ENCODE peak calls at places on chromosome 7, in nine cellular contexts. E is A549, S is RWPE1, U is endothelial cell, K is ovary, L is psoas muscle, H is HFF-Myc, Z is PC-9, C is GM13977. F is an unnamed sample.

GRCh38 chr7:5774790-5775189 is 6.7 kb downstream of the RNF216 start:
- DNase-seq in E (no peak), S (no peak), U (no peak), K (no peak), L (no peak), H (no peak), Z (no peak), C (no peak), F (no peak)

GRCh38 chr7:15326044-15326644 is 235.7 kb downstream of the AGMO start:
- DNase-seq in E (peak), S (peak), U (no peak), K (no peak), L (no peak), H (peak), Z (no peak), C (peak), F (no peak)

GRCh38 chr7:6227294-6227846 is 45.1 kb downstream of the CYTH3 start:
- DNase-seq in E (no peak), S (no peak), U (no peak), K (no peak), L (no peak), H (no peak), Z (no peak), C (no peak), F (peak)

GRCh38 chr7:70674268-70675025 is 457.5 kb upstream of the GALNT17 start:
- DNase-seq in E (no peak), S (no peak), U (no peak), K (no peak), L (no peak), H (no peak), Z (no peak), C (no peak), F (no peak)

GRCh38 chr7:100367676-100368613 is 5.3 kb upstream of the PILRA start:
- DNase-seq in E (no peak), S (no peak), U (no peak), K (no peak), L (no peak), H (no peak), Z (no peak), C (no peak), F (peak)

GRCh38 chr7:51085034-51085692 is 231.4 kb downstream of the COBL start:
- DNase-seq in E (no peak), S (no peak), U (no peak), K (no peak), L (no peak), H (no peak), Z (no peak), C (no peak), F (no peak)

GRCh38 chr7:29917583-29917982 is 72.0 kb downstream of the SCRN1 start:
- DNase-seq in E (no peak), S (no peak), U (no peak), K (no peak), L (no peak), H (no peak), Z (no peak), C (no peak), F (no peak)

GRCh38 chr7:24075426-24075810 is 208.6 kb upstream of the NPY start:
- DNase-seq in E (no peak), S (peak), U (no peak), K (no peak), L (no peak), H (no peak), Z (peak), C (no peak), F (no peak)

GRCh38 chr7:70051726-70052125 is 453.5 kb downstream of the AUTS2 start:
- DNase-seq in E (no peak), S (no peak), U (no peak), K (no peak), L (no peak), H (no peak), Z (no peak), C (no peak), F (no peak)

GRCh38 chr7:134070673-134071072 is 56.5 kb upstream of the LRGUK start:
- DNase-seq in E (no peak), S (no peak), U (no peak), K (no peak), L (no peak), H (no peak), Z (no peak), C (no peak), F (no peak)

GRCh38 chr7:79590571-79591274 is 137.3 kb upstream of the MAGI2 start:
- DNase-seq in E (no peak), S (no peak), U (no peak), K (no peak), L (no peak), H (no peak), Z (no peak), C (no peak), F (no peak)

GRCh38 chr7:6529643-6530042 is 21.6 kb downstream of the GRID2IP start:
- DNase-seq in E (no peak), S (no peak), U (no peak), K (no peak), L (no peak), H (no peak), Z (no peak), C (no peak), F (no peak)

GRCh38 chr7:96118449-96119001 is 203.4 kb downstream of the SLC25A13 start:
- DNase-seq in E (no peak), S (no peak), U (no peak), K (no peak), L (no peak), H (no peak), Z (no peak), C (no peak), F (no peak)

GRCh38 chr7:74104702-74105101 is 21.1 kb downstream of the LIMK1 start:
- DNase-seq in E (no peak), S (peak), U (no peak), K (no peak), L (no peak), H (no peak), Z (peak), C (no peak), F (no peak)

GRCh38 chr7:142539901-142540300 is 209.4 kb upstream of the PRSS1 start:
- DNase-seq in E (no peak), S (peak), U (no peak), K (no peak), L (no peak), H (no peak), Z (peak), C (no peak), F (no peak)

GRCh38 chr7:27032843-27033242 is 63.0 kb downstream of the HOXA1 start:
- DNase-seq in E (no peak), S (no peak), U (no peak), K (no peak), L (no peak), H (no peak), Z (no peak), C (no peak), F (no peak)

GRCh38 chr7:26381476-26382175 is 90.0 kb downstream of the SNX10 start:
- DNase-seq in E (no peak), S (no peak), U (no peak), K (no peak), L (no peak), H (no peak), Z (no peak), C (no peak), F (no peak)

GRCh38 chr7:79312022-79312421 is 141.4 kb downstream of the MAGI2 start:
- DNase-seq in E (no peak), S (no peak), U (no peak), K (no peak), L (no peak), H (no peak), Z (no peak), C (no peak), F (no peak)

GRCh38 chr7:918441-919113 is 35.9 kb downstream of the ADAP1 start:
- DNase-seq in E (no peak), S (no peak), U (no peak), K (peak), L (peak), H (no peak), Z (no peak), C (no peak), F (peak)

GRCh38 chr7:111113263-111114017 is 22.5 kb downstream of the LRRN3 start:
- DNase-seq in E (peak), S (peak), U (no peak), K (no peak), L (no peak), H (no peak), Z (peak), C (no peak), F (no peak)

GRCh38 chr7:158411232-158411950 is 176.2 kb downstream of the PTPRN2 start:
- DNase-seq in E (no peak), S (no peak), U (no peak), K (peak), L (no peak), H (no peak), Z (no peak), C (no peak), F (no peak)

GRCh38 chr7:135160098-135160857 is 10.2 kb downstream of the CYREN start:
- DNase-seq in E (no peak), S (no peak), U (no peak), K (no peak), L (no peak), H (no peak), Z (no peak), C (peak), F (no peak)

GRCh38 chr7:142954680-142955268 is 7.4 kb downstream of the KEL start:
- DNase-seq in E (no peak), S (no peak), U (no peak), K (no peak), L (no peak), H (no peak), Z (no peak), C (no peak), F (no peak)

GRCh38 chr7:4683884-4684565 is 1.9 kb downstream of the FOXK1 start:
- DNase-seq in E (no peak), S (peak), U (no peak), K (peak), L (peak), H (no peak), Z (peak), C (peak), F (peak)

GRCh38 chr7:1883031-1883761 is 213.1 kb downstream of the ELFN1 start:
- DNase-seq in E (peak), S (peak), U (no peak), K (no peak), L (no peak), H (peak), Z (peak), C (no peak), F (no peak)

GRCh38 chr7:315516-316265 is 25.7 kb downstream of the FOXL3 start:
- DNase-seq in E (no peak), S (no peak), U (no peak), K (no peak), L (no peak), H (no peak), Z (no peak), C (no peak), F (peak)

GRCh38 chr7:52482076-52482475 is 553.4 kb upstream of the POM121L12 start:
- DNase-seq in E (no peak), S (no peak), U (no peak), K (no peak), L (no peak), H (no peak), Z (no peak), C (no peak), F (no peak)

GRCh38 chr7:79876769-79877362 is 257.8 kb upstream of the GNAI1 start:
- DNase-seq in E (no peak), S (peak), U (no peak), K (no peak), L (no peak), H (peak), Z (peak), C (no peak), F (no peak)

GRCh38 chr7:36440880-36441279 is 51.2 kb downstream of the ANLN start:
- DNase-seq in E (peak), S (peak), U (no peak), K (no peak), L (no peak), H (no peak), Z (peak), C (peak), F (no peak)

GRCh38 chr7:50472427-50472826 is 22.3 kb upstream of the FIGNL1 start:
- DNase-seq in E (no peak), S (no peak), U (no peak), K (no peak), L (no peak), H (no peak), Z (no peak), C (no peak), F (no peak)

GRCh38 chr7:110337646-110338045 is 753.3 kb upstream of the LRRN3 start:
- DNase-seq in E (no peak), S (no peak), U (no peak), K (no peak), L (no peak), H (no peak), Z (no peak), C (no peak), F (no peak)

GRCh38 chr7:25852249-25852994 is 299.6 kb upstream of the NFE2L3 start:
- DNase-seq in E (no peak), S (no peak), U (peak), K (peak), L (peak), H (no peak), Z (no peak), C (no peak), F (no peak)

GRCh38 chr7:121016976-121017375 is 28.5 kb downstream of the CPED1 start:
- DNase-seq in E (no peak), S (no peak), U (no peak), K (no peak), L (no peak), H (no peak), Z (no peak), C (no peak), F (no peak)

GRCh38 chr7:20327047-20327446 is 3.7 kb upstream of the ITGB8 start:
- DNase-seq in E (no peak), S (no peak), U (no peak), K (no peak), L (no peak), H (no peak), Z (peak), C (no peak), F (no peak)

GRCh38 chr7:1275685-1276424 is 43.2 kb downstream of the UNCX start:
- DNase-seq in E (no peak), S (no peak), U (no peak), K (no peak), L (peak), H (no peak), Z (no peak), C (no peak), F (peak)

GRCh38 chr7:11780267-11780666 is 51.7 kb downstream of the THSD7A start:
- DNase-seq in E (no peak), S (no peak), U (no peak), K (no peak), L (no peak), H (no peak), Z (no peak), C (no peak), F (no peak)

GRCh38 chr7:121107923-121108498 is 119.5 kb downstream of the CPED1 start:
- DNase-seq in E (peak), S (peak), U (peak), K (no peak), L (no peak), H (peak), Z (peak), C (peak), F (no peak)

GRCh38 chr7:45939574-45939973 is 18.5 kb upstream of the IGFBP3 start:
- DNase-seq in E (no peak), S (no peak), U (no peak), K (no peak), L (no peak), H (no peak), Z (no peak), C (no peak), F (no peak)

DNA sequence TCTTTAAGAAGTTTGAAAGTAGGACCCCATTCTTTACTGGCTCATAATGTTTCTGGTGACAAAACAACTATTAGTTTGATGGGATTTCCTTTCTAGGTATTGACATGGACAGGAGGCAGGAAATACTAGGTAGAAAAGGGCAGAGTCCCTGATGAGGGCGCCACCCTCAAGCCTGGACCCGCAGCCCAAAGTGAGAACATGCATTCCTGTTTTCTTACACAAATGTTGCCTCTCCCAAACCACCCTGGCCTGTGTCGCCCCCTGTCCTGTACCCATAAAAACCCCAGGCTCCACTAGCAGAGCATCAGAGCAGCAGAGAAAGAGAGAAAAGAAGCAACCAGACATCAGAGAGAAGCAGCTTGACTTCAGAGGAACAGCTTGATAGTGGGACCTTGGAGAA is 1055.2 kb upstream of the POT1 start:
- DNase-seq in E (no peak), S (no peak), U (no peak), K (no peak), L (no peak), H (no peak), Z (no peak), C (no peak), F (no peak)
- TF ChIP-seq CTCF in E (no peak), S (no peak), U (no peak), K (no peak), L (no peak), H (no peak), Z (no peak), C (no peak), F (no peak)

GRCh38 chr7:138979226-138979979 is 1.8 kb downstream of the KIAA1549 start:
- DNase-seq in E (peak), S (no peak), U (no peak), K (no peak), L (no peak), H (no peak), Z (peak), C (peak), F (no peak)
- TF ChIP-seq CTCF in E (no peak), S (no peak), U (no peak), K (no peak), L (no peak), H (no peak), Z (peak), C (no peak), F (peak)

DNA sequence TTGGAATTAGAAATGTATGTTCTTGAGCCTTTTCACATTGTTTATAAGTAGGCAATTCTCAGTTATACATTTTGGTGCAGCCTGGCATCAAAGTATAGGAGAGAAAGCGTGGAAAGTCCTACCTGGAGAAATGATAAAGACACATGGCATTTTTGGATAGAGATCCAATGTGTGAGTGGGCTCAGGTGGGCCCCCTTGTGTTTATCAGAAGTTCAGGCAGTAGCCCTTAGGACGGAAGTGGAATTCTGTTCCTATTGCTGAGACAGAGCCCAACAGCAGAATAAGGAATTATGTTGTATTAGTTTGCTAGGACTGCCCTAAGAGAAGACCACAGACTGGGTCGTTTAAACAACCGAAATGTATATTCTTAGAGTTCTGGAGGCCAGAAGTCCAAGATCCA is 85.2 kb upstream of the AMPH start:
- DNase-seq in E (no peak), S (no peak), U (no peak), K (no peak), L (no peak), H (no peak), Z (no peak), C (no peak), F (no peak)
- TF ChIP-seq CTCF in E (no peak), S (no peak), U (no peak), K (no peak), L (no peak), H (no peak), Z (no peak), C (no peak), F (no peak)

DNA sequence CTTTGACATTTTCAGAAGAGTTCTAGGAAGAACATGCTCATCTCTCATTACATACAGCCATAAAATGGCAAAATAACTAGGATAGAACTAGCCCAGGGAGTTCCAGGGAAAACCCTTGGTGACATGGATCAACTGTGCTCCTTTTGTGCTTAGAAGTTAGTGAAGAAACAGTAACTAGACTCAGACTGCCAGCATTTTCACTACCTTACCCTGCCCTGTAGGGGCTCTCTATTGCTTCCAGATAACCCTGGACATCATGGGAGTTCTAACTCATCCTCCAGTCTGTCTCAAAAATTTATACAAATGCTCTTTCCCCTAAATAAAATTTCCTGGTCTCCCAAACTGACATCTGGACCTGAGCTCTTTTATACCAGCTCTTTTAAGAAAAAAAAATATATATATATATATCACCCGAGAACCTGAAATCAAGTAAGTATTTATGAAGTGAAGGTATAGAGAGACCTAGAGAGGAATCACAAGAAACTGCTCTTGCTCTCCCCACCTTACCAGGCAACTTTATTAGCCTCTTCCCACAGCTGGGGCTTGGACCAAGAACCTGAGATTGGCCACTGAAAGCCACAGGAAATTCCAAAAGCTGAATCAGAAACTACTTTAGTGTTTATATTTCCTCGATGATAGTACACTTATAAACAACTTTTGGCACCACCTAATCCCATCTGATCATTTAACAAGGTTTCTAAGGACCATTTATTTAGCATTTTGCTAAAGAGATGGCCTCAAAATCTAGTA is 101.4 kb downstream of the RELN start:
- DNase-seq in E (no peak), S (no peak), U (no peak), K (no peak), L (no peak), H (no peak), Z (no peak), C (no peak), F (no peak)
- TF ChIP-seq CTCF in E (no peak), S (no peak), U (no peak), K (no peak), L (no peak), H (no peak), Z (no peak), C (no peak), F (no peak)

GRCh38 chr7:136883046-136883445 is 14.6 kb downstream of the CHRM2 start:
- DNase-seq in E (no peak), S (no peak), U (no peak), K (no peak), L (no peak), H (no peak), Z (no peak), C (no peak), F (no peak)
- TF ChIP-seq CTCF in E (no peak), S (no peak), U (peak), K (no peak), L (no peak), H (no peak), Z (no peak), C (no peak), F (no peak)

GRCh38 chr7:55239406-55239805 is 125.7 kb upstream of the LANCL2 start:
- DNase-seq in E (no peak), S (no peak), U (no peak), K (no peak), L (no peak), H (no peak), Z (no peak), C (no peak), F (no peak)
- TF ChIP-seq CTCF in E (no peak), S (no peak), U (no peak), K (no peak), L (no peak), H (no peak), Z (no peak), C (no peak), F (no peak)

F was measured in heart left ventricle.